ENCODE peak calls at places on chromosomes 6 and 20, in nine cellular contexts. Y, C, B, W, N, Z, O, D and S are unnamed samples.
A peak's percentile ranks its signal among the peaks of the same experiment; 100 is the strongest.

GRCh38 chr6:125067552-125067951 is 86.0 kb upstream of the TPD52L1 start:
- DNase-seq in O (no peak), W (no peak), N (no peak), D (no peak), Y (peak; percentile 71), Z (no peak), B (no peak), C (no peak), S (no peak)

GRCh38 chr6:107656381-107656780 is 166.5 kb downstream of the SOBP start:
- DNase-seq in W (no peak), Z (no peak), O (no peak), D (no peak), N (no peak), C (no peak), Y (no peak), B (no peak), S (no peak)

GRCh38 chr6:92826633-92827032 is 592.7 kb downstream of the EPHA7 start:
- DNase-seq in B (no peak), W (no peak), O (no peak), Z (no peak), N (no peak), C (no peak), Y (no peak), D (no peak), S (no peak)

GRCh38 chr20:8909596-8909995 is 159.3 kb upstream of the PLCB4 start:
- DNase-seq in N (no peak), Z (no peak), C (no peak), Y (no peak), B (no peak), O (no peak), D (no peak), W (no peak), S (no peak)

GRCh38 chr6:9456241-9456658 is 958.6 kb downstream of the TFAP2A start:
- DNase-seq in B (no peak), C (no peak), D (no peak), N (no peak), W (no peak), Y (no peak), Z (no peak), O (no peak), S (no peak)

GRCh38 chr6:155351273-155352129 is 37.2 kb upstream of the TFB1M start:
- DNase-seq in D (no peak), Y (no peak), C (no peak), B (no peak), O (no peak), N (no peak), W (no peak), Z (no peak), S (no peak)

GRCh38 chr6:23621026-23621425 is 505.0 kb upstream of the NRSN1 start:
- DNase-seq in D (no peak), O (no peak), W (no peak), Y (no peak), Z (no peak), B (no peak), C (no peak), N (no peak), S (no peak)

GRCh38 chr6:153129873-153130514 is 1.1 kb downstream of the RGS17 start:
- DNase-seq in B (no peak), N (no peak), Y (no peak), C (no peak), D (no peak), W (no peak), Z (no peak), O (no peak), S (no peak)

GRCh38 chr6:13766201-13766634 is 48.1 kb downstream of the MCUR1 start:
- DNase-seq in D (no peak), Z (no peak), Y (peak; percentile 37), O (no peak), N (peak; percentile 29), C (no peak), B (no peak), W (no peak), S (no peak)

GRCh38 chr6:52975580-52975979 is 19.5 kb downstream of the GSTA4 start:
- DNase-seq in C (no peak), Y (no peak), Z (no peak), W (no peak), O (no peak), D (no peak), B (no peak), N (no peak), S (no peak)

GRCh38 chr20:33441142-33441955 is 2.2 kb downstream of the SNTA1 start:
- DNase-seq in D (no peak), W (peak; percentile 37), B (no peak), N (no peak), Y (no peak), C (peak; percentile 53), O (no peak), Z (no peak), S (no peak)

GRCh38 chr6:106293113-106293512 is 32.4 kb downstream of the ATG5 start:
- DNase-seq in Z (no peak), B (no peak), C (no peak), O (no peak), Y (no peak), N (no peak), W (no peak), D (no peak), S (no peak)

GRCh38 chr20:58512808-58513552 is 2.2 kb downstream of the APCDD1L start:
- DNase-seq in W (no peak), O (no peak), C (no peak), B (no peak), D (no peak), Y (no peak), N (no peak), Z (no peak), S (no peak)

GRCh38 chr6:64895945-64896344 is 811.1 kb downstream of the EYS start:
- DNase-seq in O (no peak), N (no peak), W (no peak), B (no peak), Z (no peak), D (no peak), C (no peak), Y (no peak), S (no peak)

GRCh38 chr6:167825759-167826229 is 917 bp upstream of the AFDN start:
- DNase-seq in N (peak; percentile 35), Y (peak; percentile 56), W (peak; percentile 47), B (peak; percentile 26), D (peak; percentile 89), C (peak; percentile 26), O (no peak), Z (peak; percentile 46), S (peak; percentile 61)

GRCh38 chr6:167828325-167828956 is 1.7 kb downstream of the AFDN start:
- DNase-seq in Z (no peak), W (no peak), O (no peak), Y (peak; percentile 43), C (no peak), N (no peak), B (no peak), D (no peak), S (no peak)

GRCh38 chr6:167826230-167827061 is at the start of gene AFDN:
- DNase-seq in D (peak; percentile 88), Z (peak; percentile 75), C (peak; percentile 78), Y (peak; percentile 49), W (peak; percentile 78), N (no peak), B (peak; percentile 58), O (peak; percentile 50), S (peak; percentile 92)

GRCh38 chr6:167827588-167828324 is 1.0 kb downstream of the AFDN start:
- DNase-seq in B (no peak), N (no peak), C (peak; percentile 53), O (peak; percentile 25), W (peak; percentile 44), Z (peak; percentile 50), D (peak; percentile 81), Y (peak; percentile 33), S (no peak)

GRCh38 chr6:167827062-167827587 is 414 bp downstream of the AFDN start:
- DNase-seq in C (peak; percentile 24), D (no peak), W (peak; percentile 42), N (no peak), O (no peak), Y (peak; percentile 30), Z (peak; percentile 43), B (no peak), S (peak; percentile 84)
- H3K4me3 ChIP-seq in C (peak overlapping the region; percentile 68), D (peak overlapping the region; percentile 32), W (peak overlapping the region; percentile 87), N (peak overlapping the region; percentile 68), O (peak overlapping the region; percentile 62), Y (peak overlapping the region; percentile 85), Z (peak overlapping the region; percentile 57), B (no peak overlapping the region), S (peak overlapping the region; percentile 53)

GRCh38 chr6:159535629-159536028 is 157.4 kb downstream of the SOD2 start:
- DNase-seq in B (no peak), O (no peak), N (no peak), D (no peak), Z (peak; percentile 61), C (no peak), W (no peak), Y (no peak), S (no peak)
- H3K9me3 ChIP-seq in B (no peaks in the 10 kb centered on the region), O (no peaks in the 10 kb centered on the region), N (no peaks in the 10 kb centered on the region), D (no peaks in the 10 kb centered on the region), Z (no peaks in the 10 kb centered on the region), C (no peaks in the 10 kb centered on the region), W (no peaks in the 10 kb centered on the region), Y (no peaks in the 10 kb centered on the region), S (no peaks in the 10 kb centered on the region)

GRCh38 chr6:161195418-161195817 is 78.4 kb downstream of the AGPAT4 start:
- DNase-seq in W (no peak), Z (no peak), B (no peak), O (no peak), C (no peak), Y (no peak), D (no peak), N (no peak), S (no peak)
- TF ChIP-seq CTCF in W (no peak), Z (no peak), B (no peak), O (no peak), C (no peak), Y (no peak), D (no peak), N (no peak), S (no peak)

DNA sequence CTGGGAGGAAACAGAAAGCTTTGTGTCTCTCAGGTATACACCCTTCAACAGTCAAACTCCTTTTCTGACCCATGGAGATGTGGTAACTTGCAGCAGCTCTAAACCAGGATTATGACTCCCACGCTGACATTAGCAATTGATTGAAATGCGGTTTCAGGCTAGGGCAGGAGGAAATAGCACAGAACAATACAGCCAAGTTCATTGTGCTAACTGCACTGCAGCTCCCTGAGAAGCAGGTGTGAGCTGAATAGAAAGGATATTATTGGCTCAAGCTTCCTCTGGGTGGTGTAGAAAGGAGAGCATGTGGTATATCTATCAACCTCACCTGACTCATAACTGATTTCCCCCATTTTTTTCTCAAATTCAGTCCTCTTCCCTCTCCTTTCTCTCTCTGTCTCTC is 612.3 kb upstream of the BTBD3 start:
- DNase-seq in W (no peak), C (no peak), N (no peak), Z (no peak), D (no peak), O (no peak), B (no peak), Y (no peak), S (no peak)
- H3K4me3 ChIP-seq in W (no peak overlapping the region), C (no peak overlapping the region), N (no peak overlapping the region), Z (no peak overlapping the region), D (no peak overlapping the region), O (no peak overlapping the region), B (no peak overlapping the region), Y (no peak overlapping the region), S (no peak overlapping the region)

DNA sequence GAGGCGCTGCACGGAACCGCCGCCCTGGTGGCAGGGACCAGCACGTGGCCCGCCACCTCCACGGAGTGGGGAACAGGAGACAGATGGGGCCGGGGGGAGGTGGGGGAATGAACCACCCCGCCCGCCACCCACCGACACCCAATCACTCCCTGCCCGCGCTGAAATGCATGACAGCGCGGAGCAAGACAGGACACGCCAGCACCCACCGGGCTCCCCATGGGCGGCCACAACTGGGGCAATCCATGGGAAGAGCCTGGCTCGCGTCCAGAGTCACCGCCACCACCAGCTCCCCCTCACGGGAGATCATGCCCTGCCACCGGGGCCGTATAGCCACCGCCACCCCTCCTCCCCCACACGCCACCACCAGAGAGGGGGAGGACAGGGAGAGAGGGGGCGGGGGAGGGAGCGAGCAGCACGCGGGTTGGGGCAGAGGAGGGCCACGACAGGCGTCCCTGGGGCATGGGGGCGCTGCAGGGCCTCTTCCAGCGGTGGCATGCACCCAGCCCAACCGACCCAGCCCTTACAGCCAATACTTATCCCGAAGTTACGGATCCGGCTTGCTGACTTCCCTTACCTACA is 744.3 kb upstream of the DEFB115 start:
- DNase-seq in N (no peak), D (no peak), O (no peak), C (no peak), Y (no peak), Z (no peak), B (no peak), W (no peak), S (no peak)
- H3K9me3 ChIP-seq in N (no peaks in the 10 kb centered on the region), D (no peaks in the 10 kb centered on the region), O (peaks cover 20% of the 10 kb centered on the region), C (no peaks in the 10 kb centered on the region), Y (peaks cover 5% of the 10 kb centered on the region), Z (no peaks in the 10 kb centered on the region), B (no peaks in the 10 kb centered on the region), W (peaks cover 21% of the 10 kb centered on the region), S (no peaks in the 10 kb centered on the region)